ENCODE peak calls at places on chromosomes 11 and 22, in six cellular contexts. F is stimulated activated CD4-positive, alpha-beta T cell treated with anti-CD3 and anti-CD28 coated beads, Interleukin-1b, Interleukin-23, amount 100 ng/mL, for 48 hours; N is body of pancreas; G is substantia nigra; L is GOT3; E is stimulated activated CD8-positive, alpha-beta memory T cell treated with anti-CD3 and anti-CD28 coated beads, Interleukin-7, amount 100 ng/mL, for 1 hour. W is an unnamed sample.

GRCh38 chr11:16604784-16605439 is 133.5 kb upstream of the C11orf58 start:
- DNase-seq in L (no peak), E (no peak), F (no peak), N (peak), G (no peak), W (no peak)

GRCh38 chr11:27658535-27659236 is 41.6 kb downstream of the BDNF start:
- DNase-seq in E (no peak), N (no peak), F (no peak), L (no peak), G (no peak), W (no peak)

GRCh38 chr22:27561301-27561820 is 240.2 kb downstream of the MN1 start:
- DNase-seq in F (no peak), G (no peak), E (no peak), L (no peak), N (no peak), W (no peak)

GRCh38 chr11:116691779-116692178 is 81.0 kb downstream of the BUD13 start:
- DNase-seq in F (peak), G (peak), L (no peak), E (peak), N (peak), W (peak)

GRCh38 chr11:43988040-43988793 is 45.8 kb downstream of the C11orf96 start:
- DNase-seq in L (no peak), N (no peak), F (no peak), G (no peak), E (no peak), W (no peak)

GRCh38 chr11:46916669-46917108 is 1.7 kb downstream of the LRP4 start:
- DNase-seq in F (no peak), G (no peak), N (peak), E (no peak), L (peak), W (no peak)

GRCh38 chr11:9901931-9902330 is 238.1 kb downstream of the SWAP70 start:
- DNase-seq in L (no peak), G (no peak), N (no peak), F (no peak), E (no peak), W (no peak)

GRCh38 chr22:24402460-24403192 is 24.8 kb upstream of the ADORA2A start:
- DNase-seq in G (no peak), L (peak), E (no peak), N (peak), F (no peak), W (no peak)

GRCh38 chr11:74739546-74740270 is 8.5 kb upstream of the CHRDL2 start:
- DNase-seq in L (no peak), E (no peak), F (peak), G (peak), N (peak), W (no peak)

GRCh38 chr22:47929073-47929472 is 1166.6 kb downstream of the TBC1D22A start:
- DNase-seq in F (no peak), E (no peak), N (no peak), L (no peak), G (no peak), W (no peak)

GRCh38 chr11:111308140-111308539 is 9.8 kb downstream of the POU2AF3 start:
- DNase-seq in L (no peak), F (no peak), G (no peak), N (peak), E (no peak), W (no peak)

GRCh38 chr11:64358907-64359711 is at the start of gene RPS6KA4:
- DNase-seq in N (peak), G (peak), E (no peak), F (peak), L (no peak), W (peak)

GRCh38 chr11:34978236-34979191 is 62.1 kb downstream of the PDHX start:
- DNase-seq in E (no peak), G (no peak), F (no peak), L (no peak), N (no peak), W (no peak)

W was measured in activated T-cell treated with anti-CD3 and anti-CD28 coated beads for 48 hours.